ENCODE peak calls at places on chromosomes 12 and 14, in nine cellular contexts. H, B, V, W, C, U, L, T and F are unnamed samples.
A peak's percentile ranks its signal among the peaks of the same experiment; 100 is the strongest.

GRCh38 chr12:9687228-9687627 is 17.7 kb downstream of the CLEC2D start:
- DNase-seq in H (no peak), B (peak; percentile 31), V (no peak), W (no peak), C (no peak), U (no peak), L (no peak), T (no peak), F (no peak)

GRCh38 chr12:101939856-101940265 is 62.5 kb downstream of the DRAM1 start:
- DNase-seq in H (peak; percentile 51), B (peak; percentile 40), V (peak; percentile 39), W (peak; percentile 12), C (peak; percentile 73), U (peak; percentile 1), L (peak; percentile 45), T (peak; percentile 46), F (no peak)

GRCh38 chr12:112664569-112664968 is 127.0 kb upstream of the RPH3A start:
- DNase-seq in H (peak; percentile 48), B (peak; percentile 2), V (no peak), W (no peak), C (peak; percentile 71), U (no peak), L (peak; percentile 54), T (no peak), F (no peak)

GRCh38 chr12:47797432-47797831 is 22.3 kb downstream of the HDAC7 start:
- DNase-seq in H (no peak), B (no peak), V (peak; percentile 38), W (no peak), C (peak; percentile 41), U (no peak), L (no peak), T (peak; percentile 11), F (no peak)

GRCh38 chr14:70027785-70028428 is 148.7 kb downstream of the SMOC1 start:
- DNase-seq in H (peak; percentile 73), B (peak; percentile 59), V (peak; percentile 46), W (peak; percentile 31), C (peak; percentile 82), U (peak; percentile 15), L (peak; percentile 95), T (peak; percentile 54), F (no peak)

GRCh38 chr12:108567974-108568652 is 5.7 kb downstream of the ISCU start:
- DNase-seq in H (no peak), B (no peak), V (no peak), W (no peak), C (no peak), U (no peak), L (no peak), T (no peak), F (no peak)

GRCh38 chr14:89262041-89262440 is 155.0 kb downstream of the FOXN3 start:
- DNase-seq in H (no peak), B (no peak), V (no peak), W (no peak), C (no peak), U (no peak), L (no peak), T (no peak), F (no peak)

GRCh38 chr12:117850048-117850447 is 118.7 kb downstream of the KSR2 start:
- DNase-seq in H (peak; percentile 62), B (peak; percentile 36), V (no peak), W (no peak), C (peak; percentile 66), U (no peak), L (peak; percentile 39), T (peak; percentile 43), F (no peak)

GRCh38 chr12:57272337-57273151 is 21.6 kb upstream of the STAC3 start:
- DNase-seq in H (no peak), B (no peak), V (no peak), W (no peak), C (peak; percentile 71), U (no peak), L (no peak), T (no peak), F (no peak)

GRCh38 chr12:109767456-109767855 is 53.8 kb downstream of the FAM222A start:
- DNase-seq in H (no peak), B (no peak), V (no peak), W (no peak), C (no peak), U (no peak), L (no peak), T (no peak), F (no peak)

GRCh38 chr12:64674367-64674922 is 64.2 kb downstream of the RASSF3 start:
- DNase-seq in H (no peak), B (no peak), V (peak; percentile 29), W (peak; percentile 51), C (no peak), U (peak; percentile 63), L (no peak), T (no peak), F (no peak)

GRCh38 chr12:12004524-12004923 is 66.2 kb upstream of the BCL2L14 start:
- DNase-seq in H (no peak), B (no peak), V (no peak), W (no peak), C (no peak), U (no peak), L (no peak), T (no peak), F (no peak)

GRCh38 chr12:98758331-98758730 is 113.2 kb downstream of the APAF1 start:
- DNase-seq in H (no peak), B (no peak), V (no peak), W (no peak), C (no peak), U (no peak), L (no peak), T (no peak), F (no peak)

GRCh38 chr14:48665077-48665784 is 920.9 kb downstream of the RPS29 start:
- DNase-seq in H (no peak), B (no peak), V (no peak), W (no peak), C (no peak), U (no peak), L (no peak), T (no peak), F (no peak)

GRCh38 chr12:15322164-15323054 is at the start of gene PTPRO:
- DNase-seq in H (peak; percentile 11), B (no peak), V (no peak), W (no peak), C (peak; percentile 57), U (no peak), L (peak; percentile 39), T (peak; percentile 78), F (no peak)

GRCh38 chr12:121263206-121263605 is 33.3 kb downstream of the CAMKK2 start:
- DNase-seq in H (no peak), B (no peak), V (no peak), W (no peak), C (no peak), U (no peak), L (no peak), T (no peak), F (no peak)

GRCh38 chr12:116610971-116611541 is 51.9 kb downstream of the MAP1LC3B2 start:
- DNase-seq in H (no peak), B (no peak), V (no peak), W (no peak), C (no peak), U (no peak), L (no peak), T (no peak), F (no peak)

GRCh38 chr14:68144051-68144681 is 324.6 kb downstream of the RAD51B start:
- DNase-seq in H (no peak), B (no peak), V (no peak), W (no peak), C (no peak), U (no peak), L (no peak), T (no peak), F (no peak)

GRCh38 chr12:67096533-67097318 is 172.4 kb upstream of the CAND1 start:
- DNase-seq in H (peak; percentile 50), B (no peak), V (no peak), W (no peak), C (no peak), U (no peak), L (no peak), T (peak; percentile 49), F (peak; percentile 41)

GRCh38 chr12:70606001-70606400 is 31.2 kb downstream of the PTPRB start:
- DNase-seq in H (peak; percentile 43), B (no peak), V (no peak), W (no peak), C (no peak), U (no peak), L (no peak), T (no peak), F (peak; percentile 24)

GRCh38 chr14:104284107-104284592 is 145.8 kb downstream of the KIF26A start:
- DNase-seq in H (no peak), B (no peak), V (no peak), W (no peak), C (no peak), U (no peak), L (no peak), T (no peak), F (no peak)

GRCh38 chr12:38949363-38949762 is 44.0 kb upstream of the CPNE8 start:
- DNase-seq in H (no peak), B (no peak), V (no peak), W (no peak), C (no peak), U (no peak), L (no peak), T (no peak), F (no peak)

GRCh38 chr14:34243001-34243400 is 219.0 kb downstream of the SPTSSA start:
- DNase-seq in H (no peak), B (no peak), V (no peak), W (no peak), C (no peak), U (no peak), L (no peak), T (no peak), F (no peak)

GRCh38 chr14:63544641-63545234 is 1.6 kb upstream of the PPP2R5E start:
- DNase-seq in H (peak; percentile 15), B (no peak), V (no peak), W (no peak), C (no peak), U (no peak), L (no peak), T (peak; percentile 3), F (no peak)

GRCh38 chr12:122980192-122981035 is at the start of gene ARL6IP4:
- DNase-seq in H (peak; percentile 74), B (peak; percentile 61), V (peak; percentile 51), W (peak; percentile 60), C (peak; percentile 82), U (peak; percentile 51), L (peak; percentile 41), T (peak; percentile 71), F (no peak)